ENCODE peak calls at places on chromosomes 13 and 19, in seven cellular contexts. V is mesendoderm, A is H1, W is IMR-90, S is H9, H is trophoblast cell, P is mesenchymal stem cell. G is an unnamed sample.
A peak's percentile ranks its signal among the peaks of the same experiment; 100 is the strongest.

GRCh38 chr19:17409990-17410389 is 4.6 kb upstream of the BST2 start:
- DNase-seq in A (no peak), P (no peak), W (no peak), H (no peak), V (no peak), S (no peak), G (no peak)

GRCh38 chr19:55606817-55607216 is 1.4 kb downstream of the ZNF865 start:
- DNase-seq in P (no peak), S (no peak), W (no peak), A (no peak), H (no peak), V (no peak), G (no peak)

GRCh38 chr13:74132152-74132767 is 1.9 kb downstream of the KLF12 start:
- DNase-seq in A (no peak), H (no peak), V (no peak), P (peak; percentile 48), S (no peak), W (peak; percentile 39), G (no peak)

GRCh38 chr13:43132228-43132627 is 108.8 kb downstream of the DNAJC15 start:
- DNase-seq in H (peak; percentile 65), S (peak; percentile 77), V (peak; percentile 94), W (peak; percentile 36), A (peak; percentile 27), P (peak; percentile 48), G (peak; percentile 42)

GRCh38 chr19:19209372-19209771 is 2.4 kb upstream of the NCAN start:
- DNase-seq in V (no peak), W (no peak), P (no peak), H (no peak), S (no peak), A (no peak), G (no peak)

GRCh38 chr19:48812094-48812929 is 1.5 kb upstream of the BCAT2 start:
- DNase-seq in W (peak; percentile 13), V (peak; percentile 96), H (no peak), A (no peak), P (peak; percentile 68), S (peak; percentile 94), G (peak; percentile 80)

GRCh38 chr13:114106526-114106925 is 25.9 kb downstream of the RASA3 start:
- DNase-seq in H (no peak), A (no peak), P (no peak), W (no peak), S (no peak), V (no peak), G (no peak)

GRCh38 chr19:4722671-4723464 is 774 bp downstream of the DPP9 start:
- DNase-seq in W (peak; percentile 53), V (peak; percentile 13), A (no peak), H (no peak), S (no peak), P (peak; percentile 37), G (no peak)

GRCh38 chr13:51928231-51928630 is 66.5 kb downstream of the CCDC70 start:
- DNase-seq in W (no peak), H (peak; percentile 59), S (no peak), P (no peak), V (no peak), A (no peak), G (no peak)

GRCh38 chr19:17370026-17370587 is 7.0 kb downstream of the PLVAP start:
- DNase-seq in H (peak; percentile 14), S (no peak), P (peak; percentile 32), A (no peak), V (no peak), W (peak; percentile 58), G (no peak)

GRCh38 chr19:54230031-54230430 is 7.2 kb upstream of the LILRB3 start:
- DNase-seq in A (no peak), P (no peak), H (no peak), W (no peak), V (no peak), S (no peak), G (no peak)

GRCh38 chr13:66405908-66406802 is 824.0 kb downstream of the PCDH9 start:
- DNase-seq in W (peak; percentile 65), S (no peak), A (no peak), P (peak; percentile 62), H (no peak), V (no peak), G (no peak)

GRCh38 chr13:97757807-97758206 is 195.7 kb upstream of the IPO5 start:
- DNase-seq in W (no peak), V (no peak), H (peak; percentile 4), P (no peak), A (no peak), S (no peak), G (no peak)

GRCh38 chr19:41887711-41888382 is 4.9 kb downstream of the ARHGEF1 start:
- DNase-seq in V (peak; percentile 96), A (peak; percentile 64), P (peak; percentile 20), W (peak; percentile 64), H (peak; percentile 91), S (peak; percentile 92), G (no peak)

GRCh38 chr19:39402417-39403297 is 4.0 kb upstream of the ZFP36 start:
- DNase-seq in H (peak; percentile 86), W (peak; percentile 93), P (peak; percentile 96), S (peak; percentile 91), V (peak; percentile 95), A (no peak), G (peak; percentile 83)

GRCh38 chr13:45482571-45483173 is 17.9 kb downstream of the COG3 start:
- DNase-seq in H (no peak), A (no peak), S (no peak), V (no peak), W (peak; percentile 22), P (peak; percentile 43), G (no peak)

GRCh38 chr19:49133621-49134454 is 14.5 kb downstream of the PPFIA3 start:
- DNase-seq in H (peak; percentile 45), P (peak; percentile 54), W (peak; percentile 70), A (no peak), V (peak; percentile 48), S (peak; percentile 90), G (no peak)

GRCh38 chr13:60701919-60702318 is 304.9 kb downstream of the TDRD3 start:
- DNase-seq in V (no peak), W (no peak), S (no peak), H (no peak), P (no peak), A (no peak), G (no peak)

GRCh38 chr19:6540918-6541689 is 10.3 kb downstream of the TNFSF9 start:
- DNase-seq in H (peak; percentile 65), P (no peak), V (no peak), A (no peak), W (no peak), S (no peak), G (no peak)

GRCh38 chr19:37306383-37306963 is 64.4 kb upstream of the ZNF527 start:
- DNase-seq in S (no peak), A (no peak), P (no peak), V (no peak), W (no peak), H (no peak), G (no peak)

GRCh38 chr13:68261105-68261504 is 1031.0 kb upstream of the PCDH9 start:
- DNase-seq in V (peak; percentile 53), H (no peak), P (no peak), S (peak; percentile 58), W (no peak), A (peak; percentile 2), G (no peak)

GRCh38 chr13:59119475-59119874 is 1044.3 kb downstream of the DIAPH3 start:
- DNase-seq in V (no peak), H (no peak), W (no peak), P (no peak), A (no peak), S (no peak), G (no peak)

GRCh38 chr19:28633223-28634030 is 579.5 kb downstream of the UQCRFS1 start:
- DNase-seq in S (peak; percentile 81), W (peak; percentile 1), P (peak; percentile 13), H (peak; percentile 11), V (peak; percentile 84), A (peak; percentile 39), G (peak; percentile 63)

GRCh38 chr19:45815501-45816216 is 551 bp upstream of the RSPH6A start:
- DNase-seq in H (no peak), V (peak; percentile 95), S (peak; percentile 94), A (peak; percentile 67), W (no peak), P (peak; percentile 25), G (peak; percentile 65)

GRCh38 chr13:95641961-95642621 is 2.4 kb downstream of the DZIP1 start:
- DNase-seq in W (peak; percentile 43), A (no peak), P (peak; percentile 59), H (no peak), S (peak; percentile 76), V (peak; percentile 57), G (peak; percentile 6)

GRCh38 chr13:67557642-67558241 is 327.6 kb upstream of the PCDH9 start:
- DNase-seq in P (peak; percentile 17), W (no peak), V (peak; percentile 29), H (no peak), S (no peak), A (no peak), G (no peak)

DNA sequence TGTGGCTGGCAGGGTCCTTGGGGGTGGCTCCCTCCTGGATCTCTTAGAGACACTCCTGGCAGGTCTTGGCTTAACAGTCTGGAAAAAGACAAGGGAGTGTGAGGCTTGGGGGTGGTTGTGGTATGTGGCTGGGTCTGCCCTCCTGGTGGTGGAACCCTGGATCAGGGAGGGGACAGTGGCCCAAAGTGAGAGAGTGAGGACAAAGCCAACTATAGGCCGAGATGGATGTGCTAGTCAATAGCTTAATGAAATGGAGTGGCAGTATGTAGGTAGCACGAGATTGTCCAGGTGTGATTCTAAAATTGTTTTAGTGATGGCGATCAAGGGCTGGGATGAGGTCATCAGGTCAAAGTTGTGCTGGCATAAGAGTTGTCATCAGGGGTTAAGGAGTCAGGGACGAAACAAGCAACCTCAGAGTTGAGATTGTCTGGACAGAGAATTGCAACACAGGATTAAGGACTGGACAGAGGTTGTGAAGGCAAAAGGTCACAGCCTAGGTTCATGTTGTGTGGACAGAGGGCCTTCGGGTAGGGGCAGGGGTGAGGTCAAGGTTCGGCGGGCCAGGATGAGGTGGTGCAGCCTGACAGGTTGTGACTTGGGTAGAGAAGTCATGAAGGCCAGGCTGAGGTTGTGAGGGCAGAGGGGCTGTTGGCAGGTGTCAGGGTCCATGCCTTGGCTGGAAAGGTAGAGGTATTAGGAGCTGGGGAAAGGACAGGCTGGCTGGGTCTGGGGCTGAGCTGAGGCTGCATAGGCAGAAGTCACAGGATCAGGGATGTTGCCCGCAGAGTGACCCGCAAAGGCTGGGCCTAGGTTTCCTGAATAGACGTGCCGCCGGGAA is 4.5 kb upstream of the RASAL3 start:
- DNase-seq in S (no peak), P (no peak), A (no peak), W (no peak), V (no peak), H (no peak), G (no peak)
- H3K4ac ChIP-seq in S (no peak overlapping the region), P (no peak overlapping the region), A (no peak overlapping the region), W (no peak overlapping the region), V (no peak overlapping the region), H (no peak overlapping the region), G (no peak overlapping the region)

GRCh38 chr19:12649941-12650340 is 16.6 kb downstream of the MAN2B1 start:
- DNase-seq in A (no peak), V (no peak), H (no peak), W (no peak), P (no peak), S (no peak), G (no peak)
- H3K27ac ChIP-seq in A (no peak overlapping the region), V (no peak overlapping the region), H (no peak overlapping the region), W (no peak overlapping the region), P (no peak overlapping the region), S (no peak overlapping the region), G (no peak overlapping the region)

GRCh38 chr13:37295573-37295972 is 190.1 kb upstream of the CSNK1A1L start:
- DNase-seq in A (no peak), V (no peak), S (no peak), H (no peak), P (no peak), W (no peak), G (no peak)
- H3K4ac ChIP-seq in A (no peak overlapping the region), V (no peak overlapping the region), S (no peak overlapping the region), H (no peak overlapping the region), P (no peak overlapping the region), W (no peak overlapping the region), G (no peak overlapping the region)

GRCh38 chr19:57075801-57076492 is 43.8 kb upstream of the USP29 start:
- DNase-seq in H (no peak), A (no peak), V (no peak), S (no peak), P (no peak), W (no peak), G (no peak)
- H3K27ac ChIP-seq in H (no peak overlapping the region), A (no peak overlapping the region), V (no peak overlapping the region), S (no peak overlapping the region), P (no peak overlapping the region), W (no peak overlapping the region), G (no peak overlapping the region)

G was measured in neuronal stem cell.